ENCODE peak calls at places on chromosomes 12 and 14, in nine cellular contexts. B, Z, F, Q, R, D, M, J and W are unnamed samples.

GRCh38 chr12:2311001-2311778 is 258.4 kb downstream of the CACNA1C start:
- DNase-seq in B (no peak), Z (no peak), F (no peak), Q (no peak), R (no peak), D (no peak), M (peak), J (no peak), W (no peak)

GRCh38 chr14:31992051-31992450 is 85.1 kb upstream of the ARHGAP5 start:
- DNase-seq in B (no peak), Z (no peak), F (peak), Q (no peak), R (no peak), D (no peak), M (peak), J (no peak), W (no peak)

GRCh38 chr14:61065671-61066070 is 84.6 kb downstream of the SLC38A6 start:
- DNase-seq in B (no peak), Z (peak), F (no peak), Q (no peak), R (no peak), D (no peak), M (no peak), J (no peak), W (no peak)

GRCh38 chr14:75946785-75947184 is 35.0 kb downstream of the TGFB3 start:
- DNase-seq in B (no peak), Z (no peak), F (no peak), Q (no peak), R (no peak), D (no peak), M (no peak), J (no peak), W (no peak)

GRCh38 chr12:122467983-122468382 is 32.7 kb downstream of the ZCCHC8 start:
- DNase-seq in B (no peak), Z (no peak), F (no peak), Q (no peak), R (no peak), D (no peak), M (no peak), J (no peak), W (no peak)

GRCh38 chr14:103594265-103594664 is 31.5 kb downstream of the COA8 start:
- DNase-seq in B (no peak), Z (no peak), F (peak), Q (no peak), R (peak), D (no peak), M (peak), J (peak), W (peak)

GRCh38 chr12:10366875-10367274 is 23.0 kb downstream of the KLRK1 start:
- DNase-seq in B (no peak), Z (peak), F (peak), Q (no peak), R (no peak), D (no peak), M (peak), J (no peak), W (no peak)

GRCh38 chr14:103733651-103734050 is 18.0 kb downstream of the ZFYVE21 start:
- DNase-seq in B (no peak), Z (no peak), F (no peak), Q (no peak), R (no peak), D (no peak), M (no peak), J (no peak), W (no peak)

GRCh38 chr12:123363743-123364531 is 710 bp downstream of the SBNO1 start:
- DNase-seq in B (no peak), Z (peak), F (peak), Q (no peak), R (peak), D (peak), M (no peak), J (peak), W (peak)

GRCh38 chr12:122350444-122350843 is 72.0 kb downstream of the CLIP1 start:
- DNase-seq in B (no peak), Z (no peak), F (no peak), Q (no peak), R (no peak), D (no peak), M (peak), J (peak), W (no peak)

GRCh38 chr12:22781339-22781738 is 156.4 kb downstream of the ETNK1 start:
- DNase-seq in B (no peak), Z (no peak), F (no peak), Q (no peak), R (no peak), D (no peak), M (no peak), J (no peak), W (no peak)

GRCh38 chr14:46250113-46250703 is 401.4 kb downstream of the RPL10L start:
- DNase-seq in B (no peak), Z (no peak), F (peak), Q (no peak), R (peak), D (no peak), M (peak), J (no peak), W (peak)

GRCh38 chr14:55237999-55238680 is 33.1 kb upstream of the FBXO34 start:
- DNase-seq in B (no peak), Z (no peak), F (peak), Q (no peak), R (no peak), D (no peak), M (no peak), J (no peak), W (no peak)

GRCh38 chr12:126343352-126343751 is 1278.1 kb downstream of the AACS start:
- DNase-seq in B (no peak), Z (no peak), F (no peak), Q (no peak), R (no peak), D (no peak), M (no peak), J (no peak), W (no peak)

GRCh38 chr12:107586256-107586970 is 99.2 kb upstream of the PWP1 start:
- DNase-seq in B (no peak), Z (no peak), F (no peak), Q (no peak), R (peak), D (no peak), M (no peak), J (no peak), W (no peak)

GRCh38 chr14:96249016-96249415 is 7.0 kb upstream of the BDKRB1 start:
- DNase-seq in B (no peak), Z (no peak), F (peak), Q (no peak), R (no peak), D (no peak), M (peak), J (no peak), W (no peak)

GRCh38 chr14:90903101-90903500 is 86.9 kb upstream of the TTC7B start:
- DNase-seq in B (peak), Z (peak), F (peak), Q (no peak), R (peak), D (peak), M (peak), J (peak), W (peak)

GRCh38 chr14:96666088-96666487 is 131.1 kb upstream of the VRK1 start:
- DNase-seq in B (no peak), Z (no peak), F (no peak), Q (no peak), R (no peak), D (no peak), M (no peak), J (no peak), W (no peak)